ENCODE peak calls at places on chromosomes 1 and 21, in five cellular contexts. One of them, this sample, is unnamed.

GRCh38 chr1:8565802-8566201 is 247.9 kb downstream of the SLC45A1 start:
- DNase-seq in AG04449: no peak
- DNase-seq in BJ: no peak
- DNase-seq in prostate gland: no peak
- DNase-seq in NB4: no peak
- DNase-seq in this sample: no peak

GRCh38 chr1:167871331-167871730 is 42.6 kb downstream of the ADCY10 start:
- DNase-seq in prostate gland: no peak
- DNase-seq in AG04449: no peak
- DNase-seq in NB4: no peak
- DNase-seq in BJ: no peak
- DNase-seq in this sample: no peak

GRCh38 chr1:78060857-78061563 is 15.2 kb downstream of the GIPC2 start:
- DNase-seq in prostate gland: no peak
- DNase-seq in BJ: no peak
- DNase-seq in AG04449: no peak
- DNase-seq in NB4: peak
- DNase-seq in this sample: no peak

GRCh38 chr1:94807742-94808491 is 12.2 kb upstream of the SLC44A3 start:
- DNase-seq in NB4: peak
- DNase-seq in BJ: no peak
- DNase-seq in prostate gland: no peak
- DNase-seq in AG04449: no peak
- DNase-seq in this sample: no peak

GRCh38 chr1:204206121-204206520 is 7.7 kb downstream of the GOLT1A start:
- DNase-seq in prostate gland: no peak
- DNase-seq in BJ: no peak
- DNase-seq in AG04449: no peak
- DNase-seq in NB4: no peak
- DNase-seq in this sample: no peak

GRCh38 chr21:35232545-35233176 is 183.6 kb upstream of the RUNX1 start:
- DNase-seq in prostate gland: no peak
- DNase-seq in NB4: no peak
- DNase-seq in BJ: no peak
- DNase-seq in AG04449: no peak
- DNase-seq in this sample: no peak

GRCh38 chr1:174008979-174009378 is 13.2 kb downstream of the RC3H1 start:
- DNase-seq in prostate gland: no peak
- DNase-seq in BJ: no peak
- DNase-seq in AG04449: no peak
- DNase-seq in NB4: peak
- DNase-seq in this sample: no peak

GRCh38 chr1:11729498-11730428 is 6.2 kb upstream of the AGTRAP start:
- DNase-seq in AG04449: no peak
- DNase-seq in BJ: no peak
- DNase-seq in prostate gland: no peak
- DNase-seq in NB4: peak
- DNase-seq in this sample: peak

GRCh38 chr1:47684964-47685762 is 247.3 kb downstream of the FOXD2 start:
- DNase-seq in BJ: peak
- DNase-seq in NB4: no peak
- DNase-seq in prostate gland: peak
- DNase-seq in AG04449: no peak
- DNase-seq in this sample: no peak

GRCh38 chr1:6385673-6386191 is 7.8 kb downstream of the ACOT7 start:
- DNase-seq in NB4: no peak
- DNase-seq in AG04449: no peak
- DNase-seq in BJ: no peak
- DNase-seq in prostate gland: peak
- DNase-seq in this sample: no peak

GRCh38 chr1:119729044-119729443 is 17.3 kb downstream of the PHGDH start:
- DNase-seq in NB4: no peak
- DNase-seq in BJ: no peak
- DNase-seq in AG04449: no peak
- DNase-seq in prostate gland: no peak
- DNase-seq in this sample: no peak

GRCh38 chr1:119732465-119733168 is 20.9 kb downstream of the PHGDH start:
- DNase-seq in AG04449: no peak
- DNase-seq in BJ: no peak
- DNase-seq in NB4: no peak
- DNase-seq in prostate gland: no peak
- DNase-seq in this sample: peak

GRCh38 chr1:119731741-119732430 is 20.2 kb downstream of the PHGDH start:
- DNase-seq in AG04449: no peak
- DNase-seq in NB4: no peak
- DNase-seq in prostate gland: no peak
- DNase-seq in BJ: no peak
- DNase-seq in this sample: no peak

GRCh38 chr1:119733754-119734153 is 22.0 kb downstream of the PHGDH start:
- DNase-seq in BJ: no peak
- DNase-seq in prostate gland: no peak
- DNase-seq in AG04449: no peak
- DNase-seq in NB4: no peak
- DNase-seq in this sample: no peak

DNA sequence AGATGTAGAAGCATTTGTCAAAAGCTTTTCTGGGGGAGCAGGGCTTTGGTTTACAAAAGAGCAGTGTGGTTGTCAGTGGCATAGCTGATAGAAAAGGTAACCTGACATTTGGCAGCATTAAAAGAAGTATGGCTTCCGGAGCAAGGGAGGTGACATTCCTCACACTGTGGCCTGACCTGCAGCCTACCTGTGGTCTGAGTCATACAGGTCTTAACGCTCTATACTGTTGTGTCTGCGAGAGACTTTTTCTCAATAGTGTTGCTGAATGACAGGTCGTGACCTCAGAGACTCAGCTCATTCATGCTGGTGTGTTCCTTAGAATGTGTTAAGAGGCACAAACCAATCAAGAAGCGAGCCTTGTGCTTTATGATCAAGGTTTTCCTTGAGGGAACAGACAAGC is 19.3 kb downstream of the PHGDH start:
- DNase-seq in AG04449: no peak
- DNase-seq in BJ: no peak
- DNase-seq in prostate gland: no peak
- DNase-seq in NB4: no peak
- DNase-seq in this sample: no peak
- TF ChIP-seq CTCF in AG04449: no peak
- TF ChIP-seq CTCF in BJ: no peak
- TF ChIP-seq CTCF in prostate gland: no peak
- TF ChIP-seq CTCF in NB4: no peak
- TF ChIP-seq CTCF in this sample: no peak

GRCh38 chr1:107897428-107898339 is 67.3 kb downstream of the VAV3 start:
- DNase-seq in NB4: peak
- DNase-seq in prostate gland: no peak
- DNase-seq in BJ: no peak
- DNase-seq in AG04449: no peak
- DNase-seq in this sample: no peak
- TF ChIP-seq CTCF in NB4: no peak
- TF ChIP-seq CTCF in prostate gland: no peak
- TF ChIP-seq CTCF in BJ: no peak
- TF ChIP-seq CTCF in AG04449: no peak
- TF ChIP-seq CTCF in this sample: no peak

DNA sequence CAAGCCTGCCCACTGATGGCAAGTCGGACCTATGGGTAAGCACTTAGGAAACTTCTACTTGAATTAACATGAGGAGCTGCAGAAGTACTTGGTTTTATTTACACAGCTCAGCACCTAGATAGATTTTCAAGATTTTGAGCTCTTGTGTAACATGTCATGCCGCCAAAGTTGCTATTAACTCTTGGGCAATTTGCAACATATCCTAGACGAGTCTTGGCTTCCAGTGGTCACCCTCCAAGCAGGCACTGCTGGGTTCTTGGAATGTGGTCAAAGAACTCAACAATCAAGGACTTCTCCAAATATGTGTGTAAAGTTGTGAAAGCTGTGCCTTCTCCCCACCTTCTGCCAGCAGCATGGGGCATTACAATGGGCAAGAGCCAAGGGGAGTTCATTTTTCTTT is 17.8 kb upstream of the GUCA2B start:
- DNase-seq in prostate gland: peak
- DNase-seq in BJ: no peak
- DNase-seq in NB4: peak
- DNase-seq in AG04449: no peak
- DNase-seq in this sample: no peak
- TF ChIP-seq CTCF in prostate gland: no peak
- TF ChIP-seq CTCF in BJ: no peak
- TF ChIP-seq CTCF in NB4: no peak
- TF ChIP-seq CTCF in AG04449: no peak
- TF ChIP-seq CTCF in this sample: no peak

GRCh38 chr21:27564684-27565280 is 597.9 kb upstream of the ADAMTS5 start:
- DNase-seq in prostate gland: peak
- DNase-seq in BJ: no peak
- DNase-seq in AG04449: no peak
- DNase-seq in NB4: peak
- DNase-seq in this sample: no peak
- TF ChIP-seq CTCF in prostate gland: peak
- TF ChIP-seq CTCF in BJ: peak
- TF ChIP-seq CTCF in AG04449: peak
- TF ChIP-seq CTCF in NB4: peak
- TF ChIP-seq CTCF in this sample: peak

GRCh38 chr1:153534933-153535663 is 693 bp downstream of the S100A6 start:
- DNase-seq in prostate gland: peak
- DNase-seq in NB4: peak
- DNase-seq in AG04449: no peak
- DNase-seq in BJ: no peak
- DNase-seq in this sample: peak
- TF ChIP-seq CTCF in prostate gland: no peak
- TF ChIP-seq CTCF in NB4: no peak
- TF ChIP-seq CTCF in AG04449: peak
- TF ChIP-seq CTCF in BJ: peak
- TF ChIP-seq CTCF in this sample: peak